ENCODE peak calls at places on chromosomes 3 and 15, in seven cellular contexts. One of them, this sample, is unnamed.

GRCh38 chr3:143627336-143627735 is 220.9 kb downstream of the SLC9A9 start:
- DNase-seq in nephron progenitor cell: no peak
- DNase-seq in cardiac muscle cell: no peak
- DNase-seq in fibroblast of the aortic adventitia: peak
- DNase-seq in testis: no peak
- DNase-seq in AG10803: peak
- DNase-seq in osteocyte: no peak
- DNase-seq in this sample: no peak

GRCh38 chr3:86695752-86696151 is 295.2 kb downstream of the VGLL3 start:
- DNase-seq in nephron progenitor cell: no peak
- DNase-seq in cardiac muscle cell: no peak
- DNase-seq in fibroblast of the aortic adventitia: no peak
- DNase-seq in testis: peak
- DNase-seq in AG10803: no peak
- DNase-seq in osteocyte: no peak
- DNase-seq in this sample: no peak

GRCh38 chr15:71599404-71600225 is 210.7 kb upstream of the NR2E3 start:
- DNase-seq in nephron progenitor cell: no peak
- DNase-seq in cardiac muscle cell: peak
- DNase-seq in fibroblast of the aortic adventitia: peak
- DNase-seq in testis: peak
- DNase-seq in AG10803: peak
- DNase-seq in osteocyte: no peak
- DNase-seq in this sample: no peak

GRCh38 chr3:128804817-128805166 is 74.6 kb upstream of the ACAD9 start:
- DNase-seq in nephron progenitor cell: peak
- DNase-seq in cardiac muscle cell: no peak
- DNase-seq in fibroblast of the aortic adventitia: no peak
- DNase-seq in testis: no peak
- DNase-seq in AG10803: no peak
- DNase-seq in osteocyte: no peak
- DNase-seq in this sample: no peak

GRCh38 chr15:76837474-76837873 is 67.7 kb downstream of the SCAPER start:
- DNase-seq in nephron progenitor cell: no peak
- DNase-seq in cardiac muscle cell: no peak
- DNase-seq in fibroblast of the aortic adventitia: no peak
- DNase-seq in testis: no peak
- DNase-seq in AG10803: no peak
- DNase-seq in osteocyte: no peak
- DNase-seq in this sample: no peak

GRCh38 chr3:122794779-122795673 is at the start of gene SLC49A4:
- DNase-seq in nephron progenitor cell: peak
- DNase-seq in cardiac muscle cell: peak
- DNase-seq in fibroblast of the aortic adventitia: peak
- DNase-seq in testis: peak
- DNase-seq in AG10803: peak
- DNase-seq in osteocyte: peak
- DNase-seq in this sample: peak

GRCh38 chr3:129616291-129616690 is 9.8 kb upstream of the PLXND1 start:
- DNase-seq in nephron progenitor cell: no peak
- DNase-seq in cardiac muscle cell: no peak
- DNase-seq in fibroblast of the aortic adventitia: no peak
- DNase-seq in testis: no peak
- DNase-seq in AG10803: no peak
- DNase-seq in osteocyte: no peak
- DNase-seq in this sample: no peak

GRCh38 chr3:124489506-124489905 is 240.7 kb upstream of the UMPS start:
- DNase-seq in nephron progenitor cell: no peak
- DNase-seq in cardiac muscle cell: no peak
- DNase-seq in fibroblast of the aortic adventitia: no peak
- DNase-seq in testis: no peak
- DNase-seq in AG10803: no peak
- DNase-seq in osteocyte: no peak
- DNase-seq in this sample: no peak

GRCh38 chr3:179432021-179432420 is 19.2 kb downstream of the GNB4 start:
- DNase-seq in nephron progenitor cell: no peak
- DNase-seq in cardiac muscle cell: no peak
- DNase-seq in fibroblast of the aortic adventitia: peak
- DNase-seq in testis: no peak
- DNase-seq in AG10803: no peak
- DNase-seq in osteocyte: no peak
- DNase-seq in this sample: no peak

GRCh38 chr3:149547413-149547812 is 72.9 kb downstream of the TM4SF4 start:
- DNase-seq in nephron progenitor cell: no peak
- DNase-seq in cardiac muscle cell: no peak
- DNase-seq in fibroblast of the aortic adventitia: peak
- DNase-seq in testis: peak
- DNase-seq in AG10803: peak
- DNase-seq in osteocyte: no peak
- DNase-seq in this sample: no peak

GRCh38 chr15:60563539-60564404 is 84.8 kb upstream of the ICE2 start:
- DNase-seq in nephron progenitor cell: no peak
- DNase-seq in cardiac muscle cell: no peak
- DNase-seq in fibroblast of the aortic adventitia: no peak
- DNase-seq in testis: no peak
- DNase-seq in AG10803: no peak
- DNase-seq in osteocyte: no peak
- DNase-seq in this sample: no peak

GRCh38 chr3:140903196-140903595 is 38.4 kb upstream of the SLC25A36 start:
- DNase-seq in nephron progenitor cell: no peak
- DNase-seq in cardiac muscle cell: no peak
- DNase-seq in fibroblast of the aortic adventitia: no peak
- DNase-seq in testis: no peak
- DNase-seq in AG10803: no peak
- DNase-seq in osteocyte: no peak
- DNase-seq in this sample: no peak

GRCh38 chr15:43165801-43166325 is 19.3 kb upstream of the CCNDBP1 start:
- DNase-seq in nephron progenitor cell: no peak
- DNase-seq in cardiac muscle cell: no peak
- DNase-seq in fibroblast of the aortic adventitia: no peak
- DNase-seq in testis: no peak
- DNase-seq in AG10803: no peak
- DNase-seq in osteocyte: no peak
- DNase-seq in this sample: no peak

GRCh38 chr3:24521306-24522154 is 26.9 kb upstream of the THRB start:
- DNase-seq in nephron progenitor cell: peak
- DNase-seq in cardiac muscle cell: peak
- DNase-seq in fibroblast of the aortic adventitia: peak
- DNase-seq in testis: peak
- DNase-seq in AG10803: peak
- DNase-seq in osteocyte: peak
- DNase-seq in this sample: peak

GRCh38 chr15:29682781-29683180 is 139.5 kb downstream of the TJP1 start:
- DNase-seq in nephron progenitor cell: no peak
- DNase-seq in cardiac muscle cell: no peak
- DNase-seq in fibroblast of the aortic adventitia: peak
- DNase-seq in testis: no peak
- DNase-seq in AG10803: no peak
- DNase-seq in osteocyte: no peak
- DNase-seq in this sample: no peak

GRCh38 chr15:49646891-49647290 is 26.0 kb downstream of the DTWD1 start:
- DNase-seq in nephron progenitor cell: no peak
- DNase-seq in cardiac muscle cell: no peak
- DNase-seq in fibroblast of the aortic adventitia: no peak
- DNase-seq in testis: no peak
- DNase-seq in AG10803: no peak
- DNase-seq in osteocyte: no peak
- DNase-seq in this sample: no peak

GRCh38 chr15:49649987-49650386 is 29.1 kb downstream of the DTWD1 start:
- DNase-seq in nephron progenitor cell: no peak
- DNase-seq in cardiac muscle cell: no peak
- DNase-seq in fibroblast of the aortic adventitia: no peak
- DNase-seq in testis: no peak
- DNase-seq in AG10803: no peak
- DNase-seq in osteocyte: no peak
- DNase-seq in this sample: no peak

GRCh38 chr15:49644364-49644794 is 23.5 kb downstream of the DTWD1 start:
- DNase-seq in nephron progenitor cell: no peak
- DNase-seq in cardiac muscle cell: no peak
- DNase-seq in fibroblast of the aortic adventitia: peak
- DNase-seq in testis: no peak
- DNase-seq in AG10803: no peak
- DNase-seq in osteocyte: no peak
- DNase-seq in this sample: no peak

GRCh38 chr15:49645937-49646336 is 25.1 kb downstream of the DTWD1 start:
- DNase-seq in nephron progenitor cell: no peak
- DNase-seq in cardiac muscle cell: no peak
- DNase-seq in fibroblast of the aortic adventitia: peak
- DNase-seq in testis: no peak
- DNase-seq in AG10803: peak
- DNase-seq in osteocyte: no peak
- DNase-seq in this sample: no peak

GRCh38 chr15:49645277-49645676 is 24.4 kb downstream of the DTWD1 start:
- DNase-seq in nephron progenitor cell: no peak
- DNase-seq in cardiac muscle cell: no peak
- DNase-seq in fibroblast of the aortic adventitia: peak
- DNase-seq in testis: no peak
- DNase-seq in AG10803: no peak
- DNase-seq in osteocyte: no peak
- DNase-seq in this sample: no peak
- TF ChIP-seq CTCF in nephron progenitor cell: no peak
- TF ChIP-seq CTCF in cardiac muscle cell: no peak
- TF ChIP-seq CTCF in fibroblast of the aortic adventitia: no peak
- TF ChIP-seq CTCF in testis: no peak
- TF ChIP-seq CTCF in AG10803: no peak
- TF ChIP-seq CTCF in osteocyte: no peak
- TF ChIP-seq CTCF in this sample: no peak

DNA sequence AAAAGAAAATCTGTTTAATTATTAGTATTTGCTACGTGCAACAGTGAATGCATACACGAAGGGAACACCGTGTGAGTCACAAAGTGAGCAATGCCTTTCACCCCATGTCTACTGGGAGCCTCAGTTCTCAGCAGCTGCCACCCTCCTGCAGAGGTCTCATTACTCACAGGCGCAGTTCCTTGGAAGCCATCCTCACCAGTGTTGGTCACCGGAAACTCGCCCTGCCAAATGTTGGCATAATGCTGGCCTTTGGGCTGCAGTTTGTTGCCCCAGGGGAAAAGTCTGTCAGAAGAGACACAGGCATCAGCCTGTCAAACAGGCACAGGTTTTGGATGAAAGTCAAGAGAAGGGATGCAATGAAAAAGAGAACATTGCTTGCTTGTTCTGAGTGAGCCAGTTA is 50.1 kb downstream of the SUMF1 start:
- DNase-seq in nephron progenitor cell: no peak
- DNase-seq in cardiac muscle cell: no peak
- DNase-seq in fibroblast of the aortic adventitia: peak
- DNase-seq in testis: no peak
- DNase-seq in AG10803: peak
- DNase-seq in osteocyte: peak
- DNase-seq in this sample: peak
- TF ChIP-seq CTCF in nephron progenitor cell: no peak
- TF ChIP-seq CTCF in cardiac muscle cell: no peak
- TF ChIP-seq CTCF in fibroblast of the aortic adventitia: no peak
- TF ChIP-seq CTCF in testis: no peak
- TF ChIP-seq CTCF in AG10803: no peak
- TF ChIP-seq CTCF in osteocyte: no peak
- TF ChIP-seq CTCF in this sample: no peak

DNA sequence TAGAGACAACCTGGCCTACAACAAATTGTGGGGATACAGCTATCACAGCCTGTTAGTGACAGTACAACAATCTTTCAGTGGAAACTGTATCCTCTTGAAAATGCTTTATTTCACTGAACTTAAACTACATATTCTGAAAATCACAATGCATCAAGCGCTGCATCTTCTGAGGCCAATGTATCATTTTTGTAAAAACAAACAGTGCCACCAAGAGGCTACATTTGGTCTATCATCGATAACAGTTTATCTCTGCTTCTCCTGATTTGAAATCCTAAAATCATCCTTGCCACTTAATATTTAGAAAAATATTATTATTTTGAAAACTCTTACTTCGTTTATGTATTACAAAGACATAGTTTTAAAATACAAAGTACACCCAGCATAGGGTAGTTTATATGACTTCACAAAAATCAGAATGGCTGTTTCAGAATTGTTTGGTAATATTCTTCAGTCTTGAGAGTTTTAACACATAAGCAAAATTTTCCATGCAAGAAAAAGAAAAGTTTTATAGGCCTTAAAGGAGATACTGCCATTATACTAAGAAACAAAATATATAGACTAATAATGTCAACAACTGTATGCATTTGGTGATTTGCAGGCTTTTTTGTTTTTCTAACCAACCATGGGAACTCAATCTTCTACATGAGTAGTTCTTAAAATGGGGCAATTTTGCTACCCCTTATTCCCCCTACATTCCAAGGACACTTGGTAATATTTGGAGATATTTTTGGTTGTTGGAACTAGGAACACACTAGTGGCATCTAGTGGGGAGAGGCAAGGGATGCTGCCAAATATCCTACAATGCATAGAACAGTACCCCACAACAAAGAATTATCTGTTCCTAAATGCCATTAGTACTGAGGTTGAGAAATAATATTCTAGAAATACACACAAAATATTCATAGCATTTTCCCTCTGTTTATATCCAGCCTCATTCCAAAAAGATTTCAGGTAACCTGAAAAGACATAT is 42.3 kb downstream of the WDR72 start:
- DNase-seq in nephron progenitor cell: no peak
- DNase-seq in cardiac muscle cell: no peak
- DNase-seq in fibroblast of the aortic adventitia: no peak
- DNase-seq in testis: no peak
- DNase-seq in AG10803: no peak
- DNase-seq in osteocyte: no peak
- DNase-seq in this sample: no peak
- TF ChIP-seq CTCF in nephron progenitor cell: peak
- TF ChIP-seq CTCF in cardiac muscle cell: no peak
- TF ChIP-seq CTCF in fibroblast of the aortic adventitia: no peak
- TF ChIP-seq CTCF in testis: no peak
- TF ChIP-seq CTCF in AG10803: peak
- TF ChIP-seq CTCF in osteocyte: peak
- TF ChIP-seq CTCF in this sample: peak

GRCh38 chr3:112767177-112767576 is 79.5 kb downstream of the CD200R1L start:
- DNase-seq in nephron progenitor cell: no peak
- DNase-seq in cardiac muscle cell: no peak
- DNase-seq in fibroblast of the aortic adventitia: peak
- DNase-seq in testis: no peak
- DNase-seq in AG10803: peak
- DNase-seq in osteocyte: no peak
- DNase-seq in this sample: no peak
- TF ChIP-seq CTCF in nephron progenitor cell: no peak
- TF ChIP-seq CTCF in cardiac muscle cell: peak
- TF ChIP-seq CTCF in fibroblast of the aortic adventitia: no peak
- TF ChIP-seq CTCF in testis: no peak
- TF ChIP-seq CTCF in AG10803: peak
- TF ChIP-seq CTCF in osteocyte: no peak
- TF ChIP-seq CTCF in this sample: no peak